ENCODE peak calls at places on chromosomes 4 and X, in five cellular contexts. One of them, this sample, is unnamed.

GRCh38 chr4:118807659-118808058 is 28.3 kb downstream of the SEC24D start:
- DNase-seq in IMR-90: no peak
- DNase-seq in mesenchymal stem cell: no peak
- DNase-seq in H1: no peak
- DNase-seq in trophoblast cell: no peak
- DNase-seq in this sample: no peak

GRCh38 chrX:41734530-41734929 is 10.5 kb downstream of the GPR82 start:
- DNase-seq in IMR-90: peak; percentile 20
- DNase-seq in mesenchymal stem cell: peak; percentile 29
- DNase-seq in H1: no peak
- DNase-seq in trophoblast cell: peak; percentile 39
- DNase-seq in this sample: no peak

GRCh38 chr4:185865901-185866328 is 53.9 kb upstream of the SORBS2 start:
- DNase-seq in IMR-90: peak; percentile 44
- DNase-seq in mesenchymal stem cell: no peak
- DNase-seq in H1: no peak
- DNase-seq in trophoblast cell: peak; percentile 69
- DNase-seq in this sample: no peak

GRCh38 chrX:39645059-39645895 is 452.5 kb downstream of the BCOR start:
- DNase-seq in IMR-90: peak; percentile 59
- DNase-seq in mesenchymal stem cell: peak; percentile 84
- DNase-seq in H1: no peak
- DNase-seq in trophoblast cell: peak; percentile 49
- DNase-seq in this sample: no peak

GRCh38 chrX:112967341-112967740 is 126.7 kb upstream of the AMOT start:
- DNase-seq in IMR-90: no peak
- DNase-seq in mesenchymal stem cell: no peak
- DNase-seq in H1: no peak
- DNase-seq in trophoblast cell: peak; percentile 86
- DNase-seq in this sample: no peak

GRCh38 chr4:119865789-119866188 is 200.9 kb downstream of the MAD2L1 start:
- DNase-seq in IMR-90: no peak
- DNase-seq in mesenchymal stem cell: no peak
- DNase-seq in H1: no peak
- DNase-seq in trophoblast cell: no peak
- DNase-seq in this sample: no peak

GRCh38 chr4:168765726-168766125 is 244.3 kb downstream of the CBR4 start:
- DNase-seq in IMR-90: peak; percentile 38
- DNase-seq in mesenchymal stem cell: no peak
- DNase-seq in H1: no peak
- DNase-seq in trophoblast cell: no peak
- DNase-seq in this sample: no peak

GRCh38 chrX:2696698-2697215 is 5.7 kb downstream of the CD99 start:
- DNase-seq in IMR-90: peak; percentile 90
- DNase-seq in mesenchymal stem cell: peak; percentile 90
- DNase-seq in H1: no peak
- DNase-seq in trophoblast cell: peak; percentile 34
- DNase-seq in this sample: no peak

GRCh38 chr4:112979881-112980421 is 69.5 kb upstream of the ANK2 start:
- DNase-seq in IMR-90: no peak
- DNase-seq in mesenchymal stem cell: no peak
- DNase-seq in H1: no peak
- DNase-seq in trophoblast cell: no peak
- DNase-seq in this sample: no peak

GRCh38 chr4:143256456-143256855 is 71.7 kb downstream of the USP38 start:
- DNase-seq in IMR-90: no peak
- DNase-seq in mesenchymal stem cell: no peak
- DNase-seq in H1: no peak
- DNase-seq in trophoblast cell: no peak
- DNase-seq in this sample: no peak

GRCh38 chr4:86543560-86544312 is 50.4 kb upstream of the PTPN13 start:
- DNase-seq in IMR-90: no peak
- DNase-seq in mesenchymal stem cell: peak; percentile 48
- DNase-seq in H1: no peak
- DNase-seq in trophoblast cell: no peak
- DNase-seq in this sample: peak; percentile 73
- H3K4me3 ChIP-seq in IMR-90: no peak overlapping the region
- H3K4me3 ChIP-seq in mesenchymal stem cell: no peak overlapping the region
- H3K4me3 ChIP-seq in H1: no peak overlapping the region
- H3K4me3 ChIP-seq in trophoblast cell: no peak overlapping the region
- H3K4me3 ChIP-seq in this sample: no peak overlapping the region

GRCh38 chr4:8761824-8762205 is 109.8 kb downstream of the HMX1 start:
- DNase-seq in IMR-90: no peak
- DNase-seq in mesenchymal stem cell: no peak
- DNase-seq in H1: no peak
- DNase-seq in trophoblast cell: no peak
- DNase-seq in this sample: no peak

GRCh38 chr4:8762356-8762755 is 109.3 kb downstream of the HMX1 start:
- DNase-seq in IMR-90: no peak
- DNase-seq in mesenchymal stem cell: no peak
- DNase-seq in H1: no peak
- DNase-seq in trophoblast cell: no peak
- DNase-seq in this sample: no peak

GRCh38 chr4:8760561-8760960 is 111.1 kb downstream of the HMX1 start:
- DNase-seq in IMR-90: no peak
- DNase-seq in mesenchymal stem cell: no peak
- DNase-seq in H1: no peak
- DNase-seq in trophoblast cell: no peak
- DNase-seq in this sample: no peak

GRCh38 chr4:8759987-8760386 is 111.7 kb downstream of the HMX1 start:
- DNase-seq in IMR-90: no peak
- DNase-seq in mesenchymal stem cell: no peak
- DNase-seq in H1: no peak
- DNase-seq in trophoblast cell: no peak
- DNase-seq in this sample: no peak

GRCh38 chr4:8761167-8761823 is 110.3 kb downstream of the HMX1 start:
- DNase-seq in IMR-90: no peak
- DNase-seq in mesenchymal stem cell: no peak
- DNase-seq in H1: no peak
- DNase-seq in trophoblast cell: no peak
- DNase-seq in this sample: no peak
- H3K14ac ChIP-seq in IMR-90: no peak overlapping the region
- H3K14ac ChIP-seq in mesenchymal stem cell: no peak overlapping the region
- H3K14ac ChIP-seq in H1: no peak overlapping the region
- H3K14ac ChIP-seq in trophoblast cell: no peak overlapping the region
- H3K14ac ChIP-seq in this sample: peak overlapping the region; percentile 32

GRCh38 chr4:174117445-174117844 is 166.0 kb downstream of the FBXO8 start:
- DNase-seq in IMR-90: no peak
- DNase-seq in mesenchymal stem cell: no peak
- DNase-seq in H1: no peak
- DNase-seq in trophoblast cell: no peak
- DNase-seq in this sample: no peak

GRCh38 chr4:174119818-174120217 is 163.6 kb downstream of the FBXO8 start:
- DNase-seq in IMR-90: no peak
- DNase-seq in mesenchymal stem cell: peak; percentile 44
- DNase-seq in H1: no peak
- DNase-seq in trophoblast cell: no peak
- DNase-seq in this sample: no peak

GRCh38 chr4:174118171-174118570 is 165.3 kb downstream of the FBXO8 start:
- DNase-seq in IMR-90: no peak
- DNase-seq in mesenchymal stem cell: no peak
- DNase-seq in H1: no peak
- DNase-seq in trophoblast cell: no peak
- DNase-seq in this sample: no peak

GRCh38 chr4:174120446-174121142 is 162.9 kb downstream of the FBXO8 start:
- DNase-seq in IMR-90: peak; percentile 72
- DNase-seq in mesenchymal stem cell: peak; percentile 87
- DNase-seq in H1: no peak
- DNase-seq in trophoblast cell: peak; percentile 77
- DNase-seq in this sample: peak; percentile 64

GRCh38 chr4:174119051-174119450 is 164.4 kb downstream of the FBXO8 start:
- DNase-seq in IMR-90: peak; percentile 51
- DNase-seq in mesenchymal stem cell: peak; percentile 88
- DNase-seq in H1: no peak
- DNase-seq in trophoblast cell: peak; percentile 79
- DNase-seq in this sample: no peak
- H3K4me3 ChIP-seq in IMR-90: no peak overlapping the region
- H3K4me3 ChIP-seq in mesenchymal stem cell: no peak overlapping the region
- H3K4me3 ChIP-seq in H1: no peak overlapping the region
- H3K4me3 ChIP-seq in trophoblast cell: no peak overlapping the region
- H3K4me3 ChIP-seq in this sample: no peak overlapping the region

DNA sequence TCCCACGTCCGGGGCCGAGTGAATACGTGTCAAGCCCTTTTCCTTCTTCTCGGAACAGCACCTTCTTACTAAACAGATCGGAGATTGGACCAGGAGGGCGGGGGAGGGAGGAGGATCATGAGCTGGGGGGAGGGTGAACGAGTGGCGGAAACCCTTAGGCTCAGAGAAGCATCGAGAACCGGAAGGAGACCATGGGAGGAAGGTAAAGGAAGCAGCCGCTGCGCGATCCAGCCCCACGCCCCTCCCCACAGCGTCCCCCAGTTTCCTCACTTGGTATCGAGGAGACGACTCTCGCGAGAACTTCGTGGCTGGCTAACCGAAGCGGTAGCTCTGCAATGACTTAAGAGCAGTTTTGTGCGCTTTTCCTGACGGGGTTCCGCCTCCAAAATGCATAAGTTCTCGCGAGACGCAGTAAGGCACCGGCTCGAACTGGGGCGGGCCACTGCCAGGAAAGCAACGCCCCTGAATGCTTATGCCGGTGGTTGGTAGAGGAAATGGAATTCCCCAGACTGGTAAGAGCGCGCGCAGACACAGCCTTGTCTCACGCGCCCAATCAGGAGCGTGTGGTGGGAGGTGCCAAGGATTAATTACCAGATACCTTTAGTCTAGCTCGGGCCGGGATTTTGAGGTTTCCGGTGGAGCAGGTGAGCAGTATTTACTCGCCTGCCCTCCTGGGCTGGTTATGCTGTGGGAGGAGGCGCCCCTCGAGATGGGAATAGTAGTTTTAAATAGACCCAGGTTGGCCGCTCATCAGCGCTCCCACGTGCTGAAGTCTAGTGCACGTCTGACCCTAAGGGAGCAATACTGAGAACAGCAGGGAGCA is 534 bp upstream of the UBE2D3 start:
- DNase-seq in IMR-90: peak; percentile 100
- DNase-seq in mesenchymal stem cell: peak; percentile 100
- DNase-seq in H1: peak; percentile 99
- DNase-seq in trophoblast cell: peak; percentile 100
- DNase-seq in this sample: peak; percentile 99
- H3K14ac ChIP-seq in IMR-90: peak overlapping the region; percentile 97
- H3K14ac ChIP-seq in mesenchymal stem cell: peak overlapping the region; percentile 89
- H3K14ac ChIP-seq in H1: no peak overlapping the region
- H3K14ac ChIP-seq in trophoblast cell: peak overlapping the region; percentile 97
- H3K14ac ChIP-seq in this sample: peak overlapping the region; percentile 71

GRCh38 chr4:1416051-1416947 is 10.1 kb upstream of the NKX1-1 start:
- DNase-seq in IMR-90: no peak
- DNase-seq in mesenchymal stem cell: no peak
- DNase-seq in H1: no peak
- DNase-seq in trophoblast cell: no peak
- DNase-seq in this sample: no peak

GRCh38 chr4:1413221-1413663 is 7.0 kb upstream of the NKX1-1 start:
- DNase-seq in IMR-90: no peak
- DNase-seq in mesenchymal stem cell: no peak
- DNase-seq in H1: no peak
- DNase-seq in trophoblast cell: no peak
- DNase-seq in this sample: no peak

GRCh38 chr4:1415681-1415981 is 9.4 kb upstream of the NKX1-1 start:
- DNase-seq in IMR-90: no peak
- DNase-seq in mesenchymal stem cell: no peak
- DNase-seq in H1: no peak
- DNase-seq in trophoblast cell: no peak
- DNase-seq in this sample: no peak

GRCh38 chr4:1413687-1414479 is 7.6 kb upstream of the NKX1-1 start:
- DNase-seq in IMR-90: no peak
- DNase-seq in mesenchymal stem cell: no peak
- DNase-seq in H1: no peak
- DNase-seq in trophoblast cell: no peak
- DNase-seq in this sample: no peak

DNA sequence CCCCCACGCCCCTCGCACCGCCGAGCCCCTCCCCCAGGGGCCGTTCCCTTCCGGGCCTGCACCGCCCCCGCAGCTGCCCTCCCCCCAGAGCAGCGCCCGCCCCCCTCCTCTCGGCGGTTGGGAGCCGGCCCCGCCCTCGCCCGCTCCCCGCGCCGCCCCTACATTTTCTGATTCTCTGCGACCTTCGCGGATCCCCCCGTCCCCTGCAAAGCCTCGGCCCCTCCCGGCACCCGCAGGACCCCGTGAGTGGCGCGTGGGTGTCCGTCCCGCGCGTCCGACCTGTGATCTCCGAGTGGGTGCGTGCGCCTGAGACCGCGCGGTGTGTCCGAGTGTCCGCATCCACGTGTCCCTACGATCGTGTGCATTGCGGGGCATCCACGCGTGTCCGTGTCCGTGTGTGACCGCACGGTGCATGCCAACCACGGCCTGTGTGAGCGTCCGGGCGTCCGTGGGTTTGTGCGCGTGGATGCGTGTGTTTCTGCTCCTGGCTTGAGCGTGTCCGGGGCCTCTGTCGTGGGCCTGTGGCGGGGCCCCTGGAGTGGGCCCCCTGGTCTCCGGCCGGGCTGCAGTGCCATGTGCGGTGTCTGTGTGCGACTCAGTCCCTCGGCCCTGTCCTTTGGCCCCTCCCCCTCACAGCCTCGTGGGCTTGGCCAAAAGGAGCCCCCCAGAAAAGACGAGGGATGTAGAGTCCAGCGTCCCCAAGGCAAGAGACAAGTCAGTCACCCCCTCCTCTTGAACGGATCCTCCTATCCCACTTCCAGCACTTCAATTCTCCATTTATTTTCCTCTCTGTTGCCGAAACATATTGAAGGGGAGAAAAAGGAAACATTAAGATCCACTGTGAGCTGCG is 8.8 kb upstream of the NKX1-1 start:
- DNase-seq in IMR-90: no peak
- DNase-seq in mesenchymal stem cell: no peak
- DNase-seq in H1: no peak
- DNase-seq in trophoblast cell: no peak
- DNase-seq in this sample: no peak
- H3K4me3 ChIP-seq in IMR-90: no peak overlapping the region
- H3K4me3 ChIP-seq in mesenchymal stem cell: no peak overlapping the region
- H3K4me3 ChIP-seq in H1: no peak overlapping the region
- H3K4me3 ChIP-seq in trophoblast cell: peak overlapping the region; percentile 50
- H3K4me3 ChIP-seq in this sample: no peak overlapping the region

GRCh38 chr4:179597301-179597700 is 2155.1 kb upstream of the AGA start:
- DNase-seq in IMR-90: no peak
- DNase-seq in mesenchymal stem cell: peak; percentile 20
- DNase-seq in H1: no peak
- DNase-seq in trophoblast cell: no peak
- DNase-seq in this sample: no peak
- H3K14ac ChIP-seq in IMR-90: peak overlapping the region; percentile 48
- H3K14ac ChIP-seq in mesenchymal stem cell: no peak overlapping the region
- H3K14ac ChIP-seq in H1: no peak overlapping the region
- H3K14ac ChIP-seq in trophoblast cell: no peak overlapping the region
- H3K14ac ChIP-seq in this sample: no peak overlapping the region